ENCODE peak calls at places on chromosomes 6 and 20, in seven cellular contexts. J is ovary, B is stomach, D is adrenal gland, G is IMR-90, R is breast epithelium, U is transverse colon. M is an unnamed sample.
A peak's percentile ranks its signal among the peaks of the same experiment; 100 is the strongest.

GRCh38 chr20:25739615-25740320 is 43.1 kb upstream of the ZNF337 start:
- DNase-seq in U (no peak), B (no peak), J (no peak), D (no peak), R (no peak), G (peak; percentile 5), M (no peak)

GRCh38 chr20:12788936-12789335 is 219.8 kb upstream of the SPTLC3 start:
- DNase-seq in R (no peak), D (no peak), U (no peak), B (no peak), J (no peak), G (no peak), M (no peak)

GRCh38 chr20:44309763-44310663 is 989 bp downstream of the FITM2 start:
- DNase-seq in G (peak; percentile 58), B (no peak), R (no peak), J (peak; percentile 37), U (peak; percentile 60), D (peak; percentile 53), M (peak; percentile 48)

GRCh38 chr6:147106759-147107401 is 97.3 kb upstream of the STXBP5 start:
- DNase-seq in G (peak; percentile 83), U (no peak), R (no peak), B (no peak), D (peak; percentile 35), J (no peak), M (no peak)

GRCh38 chr6:167817729-167818128 is 9.0 kb upstream of the AFDN start:
- DNase-seq in J (no peak), B (no peak), U (no peak), G (no peak), D (no peak), R (no peak), M (no peak)

GRCh38 chr6:38955876-38956275 is 92.7 kb upstream of the GLP1R start:
- DNase-seq in J (no peak), B (no peak), D (no peak), U (no peak), G (no peak), R (peak; percentile 22), M (no peak)

GRCh38 chr6:37134622-37135191 is 35.2 kb upstream of the PIM1 start:
- DNase-seq in D (peak; percentile 74), G (peak; percentile 96), U (peak; percentile 74), B (peak; percentile 67), J (no peak), R (peak; percentile 32), M (no peak)

GRCh38 chr6:126127662-126128061 is 141.3 kb downstream of the TRMT11 start:
- DNase-seq in R (no peak), J (no peak), B (no peak), G (no peak), D (no peak), U (no peak), M (no peak)

GRCh38 chr20:21702553-21703467 is 2.7 kb upstream of the PAX1 start:
- DNase-seq in J (peak; percentile 11), R (peak; percentile 23), G (peak; percentile 3), U (peak; percentile 41), D (peak; percentile 42), B (no peak), M (peak; percentile 81)

GRCh38 chr6:116393430-116393829 is 22.7 kb downstream of the DSE start:
- DNase-seq in J (no peak), U (no peak), G (no peak), D (no peak), B (no peak), R (no peak), M (no peak)

GRCh38 chr6:42742116-42742894 is 3.6 kb downstream of the TBCC start:
- DNase-seq in D (no peak), B (no peak), J (no peak), R (no peak), U (no peak), G (peak; percentile 68), M (no peak)

GRCh38 chr6:167225903-167226508 is 65.1 kb upstream of the UNC93A start:
- DNase-seq in U (no peak), G (no peak), R (no peak), J (no peak), D (no peak), B (no peak), M (no peak)

GRCh38 chr6:34172961-34173775 is 27.3 kb upstream of the GRM4 start:
- DNase-seq in D (no peak), J (no peak), B (no peak), R (no peak), G (no peak), U (no peak), M (no peak)

GRCh38 chr6:151493495-151494234 is at the start of gene CCDC170:
- DNase-seq in U (no peak), B (peak; percentile 31), J (peak; percentile 62), G (no peak), D (peak; percentile 54), R (no peak), M (peak; percentile 54)

GRCh38 chr20:467755-468154 is 5.4 kb upstream of the TBC1D20 start:
- DNase-seq in R (no peak), U (no peak), D (no peak), G (no peak), B (no peak), J (no peak), M (no peak)

GRCh38 chr6:82761674-82762345 is 303.8 kb downstream of the UBE3D start:
- DNase-seq in U (no peak), R (no peak), J (no peak), D (no peak), B (no peak), G (no peak), M (no peak)

GRCh38 chr6:138685257-138685656 is 88.3 kb upstream of the CCDC28A start:
- DNase-seq in J (no peak), B (no peak), U (no peak), D (no peak), G (no peak), R (no peak), M (no peak)

GRCh38 chr6:162074641-162075040 is 652.9 kb downstream of the PRKN start:
- DNase-seq in R (no peak), D (no peak), J (no peak), G (no peak), U (no peak), B (no peak), M (no peak)

GRCh38 chr6:34027445-34027936 is 118.4 kb downstream of the GRM4 start:
- DNase-seq in D (peak; percentile 46), B (peak; percentile 71), G (peak; percentile 3), J (no peak), U (peak; percentile 64), R (no peak), M (peak; percentile 35)

GRCh38 chr6:44058617-44059358 is 68.5 kb downstream of the MRPL14 start:
- DNase-seq in R (peak; percentile 95), B (peak; percentile 74), J (no peak), U (peak; percentile 64), G (peak; percentile 100), D (peak; percentile 96), M (peak; percentile 63)

GRCh38 chr20:38181207-38181693 is 16.2 kb upstream of the TGM2 start:
- DNase-seq in U (no peak), R (no peak), B (no peak), D (peak; percentile 79), G (no peak), J (no peak), M (no peak)

GRCh38 chr20:25072226-25072811 is 9.6 kb downstream of the VSX1 start:
- DNase-seq in R (no peak), U (no peak), D (peak; percentile 7), J (no peak), B (no peak), G (no peak), M (no peak)

GRCh38 chr6:124961784-124962611 is at the start of gene RNF217:
- DNase-seq in R (peak; percentile 56), U (peak; percentile 50), B (peak; percentile 55), D (peak; percentile 67), J (peak; percentile 73), G (peak; percentile 76), M (peak; percentile 76)

GRCh38 chr20:41005361-41005729 is 23.3 kb upstream of the TOP1 start:
- DNase-seq in U (peak; percentile 87), B (peak; percentile 94), G (peak; percentile 98), R (peak; percentile 93), D (peak; percentile 89), J (peak; percentile 63), M (peak; percentile 71)
- H3K4me3 ChIP-seq in U (no peak overlapping the region), B (no peak overlapping the region), G (no peak overlapping the region), R (no peak overlapping the region), D (no peak overlapping the region), J (no peak overlapping the region), M (no peak overlapping the region)

DNA sequence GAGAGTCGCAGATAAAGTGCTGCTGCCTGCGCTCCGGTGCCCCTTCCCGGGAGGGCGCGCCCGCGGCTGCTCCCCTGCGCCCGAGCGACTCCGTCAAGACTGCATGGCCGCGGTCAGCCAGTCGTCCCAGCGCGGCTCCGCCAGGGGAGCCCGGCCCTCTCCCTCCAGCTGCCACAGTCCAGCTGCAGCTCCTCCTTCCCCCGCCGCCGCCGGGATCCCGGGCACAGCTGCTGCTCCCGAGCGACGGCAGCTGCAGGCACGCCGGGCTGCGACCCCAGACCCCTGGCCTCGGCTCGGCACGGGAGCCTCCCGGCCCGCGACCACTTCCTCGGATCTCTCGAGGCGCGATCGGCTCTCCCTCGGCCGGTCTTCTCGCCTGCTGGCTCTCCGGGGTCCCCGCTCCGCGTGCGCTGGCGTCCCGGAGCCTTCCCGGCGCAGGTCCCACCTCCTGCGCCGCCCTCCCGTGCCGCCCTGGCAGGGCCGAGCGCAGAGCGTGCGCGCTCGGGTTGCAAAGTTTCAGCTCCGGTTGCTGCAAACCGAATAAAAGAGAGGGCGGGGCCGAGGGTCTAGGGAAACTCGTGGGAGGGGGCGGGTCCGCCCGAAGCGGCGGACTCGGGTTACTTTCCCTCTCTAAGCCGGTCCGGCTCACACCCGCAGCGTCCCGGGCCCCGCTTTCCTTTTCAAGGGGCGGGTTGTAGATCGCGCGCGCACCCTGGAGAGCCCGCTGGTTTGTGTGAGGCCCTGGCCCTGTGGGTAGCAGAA is at the start of gene CNKSR3:
- DNase-seq in B (peak; percentile 93), R (peak; percentile 73), D (peak; percentile 82), U (peak; percentile 81), G (peak; percentile 95), J (peak; percentile 93), M (peak; percentile 97)
- TF ChIP-seq POLR2A in B (no peak), R (peak; percentile 34), D (no peak), U (peak; percentile 77), G (peak; percentile 58), J (peak; percentile 55), M (peak; percentile 57)

GRCh38 chr20:50885068-50885467 is 46.2 kb downstream of the ADNP start:
- DNase-seq in D (no peak), G (no peak), J (no peak), R (no peak), U (no peak), B (no peak), M (no peak)
- H3K36me3 ChIP-seq in D (no peaks in the 10 kb centered on the region), G (peaks cover 11% of the 10 kb centered on the region), J (no peaks in the 10 kb centered on the region), R (no peaks in the 10 kb centered on the region), U (no peaks in the 10 kb centered on the region), B (peaks cover 37% of the 10 kb centered on the region), M (peaks cover 4% of the 10 kb centered on the region)

GRCh38 chr6:111664565-111665039 is 58.9 kb upstream of the TRAF3IP2 start:
- DNase-seq in B (no peak), R (no peak), D (no peak), U (no peak), J (no peak), G (no peak), M (peak; percentile 27)

GRCh38 chr6:111663232-111663631 is 57.6 kb upstream of the TRAF3IP2 start:
- DNase-seq in U (peak; percentile 16), D (no peak), R (no peak), G (no peak), B (no peak), J (no peak), M (peak; percentile 45)

GRCh38 chr6:111662794-111663231 is 57.1 kb upstream of the TRAF3IP2 start:
- DNase-seq in B (no peak), U (peak; percentile 26), D (no peak), J (no peak), R (no peak), G (peak; percentile 16), M (no peak)

GRCh38 chr6:111662192-111662793 is 56.6 kb upstream of the TRAF3IP2 start:
- DNase-seq in D (no peak), J (no peak), R (no peak), U (no peak), B (no peak), G (no peak), M (no peak)

GRCh38 chr6:111663692-111664564 is 58.2 kb upstream of the TRAF3IP2 start:
- DNase-seq in R (no peak), B (no peak), D (peak; percentile 60), G (peak; percentile 38), J (peak; percentile 30), U (no peak), M (peak; percentile 24)
- H3K4me3 ChIP-seq in R (no peak overlapping the region), B (no peak overlapping the region), D (no peak overlapping the region), G (peak overlapping the region; percentile 23), J (no peak overlapping the region), U (no peak overlapping the region), M (no peak overlapping the region)